ENCODE peak calls at places on chromosomes 3 and 15, in five cellular contexts. Q, W, T, D and H are unnamed samples.

GRCh38 chr3:74122281-74122680 is 492.2 kb downstream of the CNTN3 start:
- DNase-seq in W (no peak), Q (no peak), D (no peak), T (no peak), H (no peak)

GRCh38 chr15:50880651-50881114 is 27.8 kb upstream of the AP4E1 start:
- DNase-seq in W (no peak), D (no peak), Q (no peak), T (no peak), H (no peak)

GRCh38 chr3:130737622-130738021 is 9.0 kb downstream of the PIK3R4 start:
- DNase-seq in T (no peak), W (no peak), Q (no peak), D (no peak), H (no peak)

GRCh38 chr3:126555795-126556636 is 2.7 kb downstream of the C3orf22 start:
- DNase-seq in D (no peak), W (peak; percentile 63), Q (no peak), T (no peak), H (no peak)

GRCh38 chr3:85030052-85030451 is 71.3 kb downstream of the CADM2 start:
- DNase-seq in W (no peak), D (no peak), Q (no peak), T (no peak), H (no peak)

GRCh38 chr3:122989856-122990575 is 37.5 kb downstream of the SEMA5B start:
- DNase-seq in T (no peak), Q (no peak), D (no peak), W (no peak), H (no peak)

GRCh38 chr15:67125589-67126502 is 60.4 kb downstream of the SMAD3 start:
- DNase-seq in Q (no peak), D (no peak), W (peak; percentile 63), T (no peak), H (no peak)

GRCh38 chr3:157174265-157174615 is 14.3 kb upstream of the CCNL1 start:
- DNase-seq in D (peak; percentile 16), W (peak; percentile 88), Q (no peak), T (no peak), H (no peak)

GRCh38 chr15:95698230-95698629 is 632.3 kb upstream of the NR2F2 start:
- DNase-seq in T (no peak), D (no peak), Q (no peak), W (no peak), H (no peak)

GRCh38 chr15:65338823-65339222 is 34.3 kb downstream of the RNU5B-1 start:
- DNase-seq in W (peak; percentile 29), T (no peak), Q (no peak), D (no peak), H (no peak)

GRCh38 chr15:52098328-52098727 is 14.2 kb downstream of the BCL2L10 start:
- DNase-seq in T (no peak), D (no peak), W (no peak), Q (no peak), H (no peak)

GRCh38 chr3:170768334-170768801 is 101.6 kb downstream of the RPL22L1 start:
- DNase-seq in T (no peak), D (no peak), Q (peak; percentile 6), W (no peak), H (no peak)

GRCh38 chr15:101135532-101136166 is 116.2 kb downstream of the CHSY1 start:
- DNase-seq in Q (no peak), D (no peak), T (no peak), W (peak; percentile 77), H (no peak)